ENCODE peak calls at places on chromosomes 16 and 17, in ten cellular contexts. One of them, this sample, is unnamed.
A peak's percentile ranks its signal among the peaks of the same experiment; 100 is the strongest.

GRCh38 chr16:21656795-21657768 is 4.7 kb upstream of the IGSF6 start:
- DNase-seq in GDM1: peak; percentile 6
- DNase-seq in adipocyte: peak; percentile 84
- DNase-seq in skeletal muscle cell: peak; percentile 20
- DNase-seq in pancreas: no peak
- DNase-seq in MCF 10A: peak; percentile 62
- DNase-seq in GM10248: peak; percentile 57
- DNase-seq in omental fat pad: no peak
- DNase-seq in stimulated activated CD4-positive, alpha-beta T cell treated with anti-CD3 and anti-CD28 coated beads, Interleukin-12 subunit alpha, Interleukin-12 subunit beta, amount 100 ng/mL, for 4 hours: no peak
- DNase-seq in germinal center: peak; percentile 65
- DNase-seq in this sample: peak; percentile 60

GRCh38 chr17:15265131-15265530 is at the start of gene PMP22:
- DNase-seq in GDM1: no peak
- DNase-seq in adipocyte: no peak
- DNase-seq in skeletal muscle cell: no peak
- DNase-seq in pancreas: peak; percentile 18
- DNase-seq in MCF 10A: no peak
- DNase-seq in GM10248: no peak
- DNase-seq in omental fat pad: no peak
- DNase-seq in stimulated activated CD4-positive, alpha-beta T cell treated with anti-CD3 and anti-CD28 coated beads, Interleukin-12 subunit alpha, Interleukin-12 subunit beta, amount 100 ng/mL, for 4 hours: no peak
- DNase-seq in germinal center: no peak
- DNase-seq in this sample: no peak

GRCh38 chr16:9099131-9099625 is 7.7 kb downstream of the HAPSTR1 start:
- DNase-seq in GDM1: no peak
- DNase-seq in adipocyte: peak; percentile 54
- DNase-seq in skeletal muscle cell: no peak
- DNase-seq in pancreas: no peak
- DNase-seq in MCF 10A: peak; percentile 58
- DNase-seq in GM10248: peak; percentile 35
- DNase-seq in omental fat pad: no peak
- DNase-seq in stimulated activated CD4-positive, alpha-beta T cell treated with anti-CD3 and anti-CD28 coated beads, Interleukin-12 subunit alpha, Interleukin-12 subunit beta, amount 100 ng/mL, for 4 hours: no peak
- DNase-seq in germinal center: no peak
- DNase-seq in this sample: no peak

GRCh38 chr17:59423903-59424302 is 92.4 kb downstream of the YPEL2 start:
- DNase-seq in GDM1: no peak
- DNase-seq in adipocyte: no peak
- DNase-seq in skeletal muscle cell: no peak
- DNase-seq in pancreas: no peak
- DNase-seq in MCF 10A: no peak
- DNase-seq in GM10248: no peak
- DNase-seq in omental fat pad: no peak
- DNase-seq in stimulated activated CD4-positive, alpha-beta T cell treated with anti-CD3 and anti-CD28 coated beads, Interleukin-12 subunit alpha, Interleukin-12 subunit beta, amount 100 ng/mL, for 4 hours: no peak
- DNase-seq in germinal center: no peak
- DNase-seq in this sample: no peak

GRCh38 chr16:26644912-26645543 is 421.7 kb upstream of the C16orf82 start:
- DNase-seq in GDM1: no peak
- DNase-seq in adipocyte: no peak
- DNase-seq in skeletal muscle cell: no peak
- DNase-seq in pancreas: no peak
- DNase-seq in MCF 10A: no peak
- DNase-seq in GM10248: no peak
- DNase-seq in omental fat pad: no peak
- DNase-seq in stimulated activated CD4-positive, alpha-beta T cell treated with anti-CD3 and anti-CD28 coated beads, Interleukin-12 subunit alpha, Interleukin-12 subunit beta, amount 100 ng/mL, for 4 hours: no peak
- DNase-seq in germinal center: no peak
- DNase-seq in this sample: no peak

GRCh38 chr16:87739801-87740200 is 26.0 kb downstream of the KLHDC4 start:
- DNase-seq in GDM1: no peak
- DNase-seq in adipocyte: no peak
- DNase-seq in skeletal muscle cell: no peak
- DNase-seq in pancreas: no peak
- DNase-seq in MCF 10A: peak; percentile 18
- DNase-seq in GM10248: no peak
- DNase-seq in omental fat pad: no peak
- DNase-seq in stimulated activated CD4-positive, alpha-beta T cell treated with anti-CD3 and anti-CD28 coated beads, Interleukin-12 subunit alpha, Interleukin-12 subunit beta, amount 100 ng/mL, for 4 hours: no peak
- DNase-seq in germinal center: no peak
- DNase-seq in this sample: no peak

GRCh38 chr17:56679148-56679766 is 85.8 kb downstream of the NOG start:
- DNase-seq in GDM1: no peak
- DNase-seq in adipocyte: peak; percentile 80
- DNase-seq in skeletal muscle cell: no peak
- DNase-seq in pancreas: no peak
- DNase-seq in MCF 10A: peak; percentile 23
- DNase-seq in GM10248: peak; percentile 41
- DNase-seq in omental fat pad: no peak
- DNase-seq in stimulated activated CD4-positive, alpha-beta T cell treated with anti-CD3 and anti-CD28 coated beads, Interleukin-12 subunit alpha, Interleukin-12 subunit beta, amount 100 ng/mL, for 4 hours: no peak
- DNase-seq in germinal center: peak; percentile 22
- DNase-seq in this sample: peak; percentile 17

GRCh38 chr16:165539-166374 is at the start of gene HBM:
- DNase-seq in GDM1: no peak
- DNase-seq in adipocyte: no peak
- DNase-seq in skeletal muscle cell: no peak
- DNase-seq in pancreas: no peak
- DNase-seq in MCF 10A: no peak
- DNase-seq in GM10248: no peak
- DNase-seq in omental fat pad: no peak
- DNase-seq in stimulated activated CD4-positive, alpha-beta T cell treated with anti-CD3 and anti-CD28 coated beads, Interleukin-12 subunit alpha, Interleukin-12 subunit beta, amount 100 ng/mL, for 4 hours: peak; percentile 10
- DNase-seq in germinal center: no peak
- DNase-seq in this sample: peak; percentile 74

GRCh38 chr16:77618011-77618410 is 104.3 kb upstream of the NUDT7 start:
- DNase-seq in GDM1: no peak
- DNase-seq in adipocyte: no peak
- DNase-seq in skeletal muscle cell: no peak
- DNase-seq in pancreas: no peak
- DNase-seq in MCF 10A: peak; percentile 16
- DNase-seq in GM10248: no peak
- DNase-seq in omental fat pad: no peak
- DNase-seq in stimulated activated CD4-positive, alpha-beta T cell treated with anti-CD3 and anti-CD28 coated beads, Interleukin-12 subunit alpha, Interleukin-12 subunit beta, amount 100 ng/mL, for 4 hours: no peak
- DNase-seq in germinal center: no peak
- DNase-seq in this sample: no peak

GRCh38 chr17:40087903-40088718 is 12.3 kb downstream of the NR1D1 start:
- DNase-seq in GDM1: no peak
- DNase-seq in adipocyte: no peak
- DNase-seq in skeletal muscle cell: no peak
- DNase-seq in pancreas: no peak
- DNase-seq in MCF 10A: no peak
- DNase-seq in GM10248: no peak
- DNase-seq in omental fat pad: no peak
- DNase-seq in stimulated activated CD4-positive, alpha-beta T cell treated with anti-CD3 and anti-CD28 coated beads, Interleukin-12 subunit alpha, Interleukin-12 subunit beta, amount 100 ng/mL, for 4 hours: no peak
- DNase-seq in germinal center: no peak
- DNase-seq in this sample: no peak

GRCh38 chr16:48478418-48478817 is 93.2 kb upstream of the SIAH1 start:
- DNase-seq in GDM1: no peak
- DNase-seq in adipocyte: no peak
- DNase-seq in skeletal muscle cell: no peak
- DNase-seq in pancreas: no peak
- DNase-seq in MCF 10A: no peak
- DNase-seq in GM10248: no peak
- DNase-seq in omental fat pad: no peak
- DNase-seq in stimulated activated CD4-positive, alpha-beta T cell treated with anti-CD3 and anti-CD28 coated beads, Interleukin-12 subunit alpha, Interleukin-12 subunit beta, amount 100 ng/mL, for 4 hours: no peak
- DNase-seq in germinal center: no peak
- DNase-seq in this sample: no peak

GRCh38 chr17:81701288-81702071 is 1.7 kb upstream of the MRPL12 start:
- DNase-seq in GDM1: no peak
- DNase-seq in adipocyte: no peak
- DNase-seq in skeletal muscle cell: no peak
- DNase-seq in pancreas: no peak
- DNase-seq in MCF 10A: no peak
- DNase-seq in GM10248: no peak
- DNase-seq in omental fat pad: no peak
- DNase-seq in stimulated activated CD4-positive, alpha-beta T cell treated with anti-CD3 and anti-CD28 coated beads, Interleukin-12 subunit alpha, Interleukin-12 subunit beta, amount 100 ng/mL, for 4 hours: no peak
- DNase-seq in germinal center: no peak
- DNase-seq in this sample: no peak